ENCODE peak calls at places on chromosome 15, in nine cellular contexts. S, J, O, M, V, Q, Y, I and X are unnamed samples.

GRCh38 chr15:95626501-95627361 is 703.8 kb upstream of the NR2F2 start:
- DNase-seq in I (no peak), M (no peak), Q (no peak), S (peak), V (peak), O (no peak), J (no peak), Y (no peak), X (no peak)

GRCh38 chr15:84839714-84840113 is 22.6 kb downstream of the ALPK3 start:
- DNase-seq in V (no peak), Y (no peak), I (no peak), J (no peak), O (no peak), Q (no peak), M (no peak), S (no peak), X (no peak)

GRCh38 chr15:61198722-61199121 is 30.4 kb downstream of the RORA start:
- DNase-seq in M (no peak), Q (no peak), S (peak), I (no peak), V (peak), O (no peak), J (no peak), Y (no peak), X (no peak)

GRCh38 chr15:68197170-68197492 is 8.0 kb downstream of the CALML4 start:
- DNase-seq in O (no peak), M (no peak), J (no peak), I (no peak), Q (no peak), S (no peak), V (no peak), Y (no peak), X (no peak)

GRCh38 chr15:101258238-101259144 is 6.6 kb upstream of the CHSY1 start:
- DNase-seq in J (peak), I (peak), V (peak), S (peak), M (peak), Q (peak), Y (peak), O (peak), X (peak)

GRCh38 chr15:66744610-66745279 is 42.7 kb downstream of the SMAD6 start:
- DNase-seq in V (peak), O (no peak), J (no peak), M (no peak), I (no peak), S (no peak), Q (no peak), Y (no peak), X (no peak)

GRCh38 chr15:85854345-85855097 is 59.8 kb upstream of the KLHL25 start:
- DNase-seq in Q (peak), S (peak), V (peak), J (peak), M (peak), Y (peak), O (peak), I (peak), X (peak)

GRCh38 chr15:62545392-62546227 is 380.5 kb upstream of the C2CD4B start:
- DNase-seq in S (no peak), M (no peak), O (peak), I (no peak), Q (no peak), Y (no peak), J (no peak), V (no peak), X (peak)

GRCh38 chr15:71725215-71725955 is 85.0 kb upstream of the NR2E3 start:
- DNase-seq in I (no peak), V (no peak), O (peak), S (no peak), Y (no peak), Q (no peak), J (no peak), M (no peak), X (peak)

GRCh38 chr15:65902373-65902772 is 33.1 kb downstream of the RAB11A start:
- DNase-seq in I (peak), O (peak), V (peak), Q (no peak), J (peak), S (no peak), M (no peak), Y (peak), X (no peak)

GRCh38 chr15:29556385-29556784 is 265.9 kb downstream of the TJP1 start:
- DNase-seq in Y (no peak), Q (no peak), J (no peak), V (no peak), I (no peak), S (no peak), M (no peak), O (no peak), X (peak)

GRCh38 chr15:72155021-72155621 is 36.9 kb downstream of the SENP8 start:
- DNase-seq in M (peak), Q (no peak), V (peak), J (no peak), Y (no peak), O (peak), S (no peak), I (peak), X (peak)

GRCh38 chr15:97968380-97968779 is 7.9 kb downstream of the ARRDC4 start:
- DNase-seq in M (no peak), I (no peak), O (no peak), V (no peak), Q (no peak), Y (no peak), J (no peak), S (no peak), X (peak)

GRCh38 chr15:39819449-39820016 is 36.9 kb upstream of the FSIP1 start:
- DNase-seq in Y (no peak), V (no peak), Q (no peak), J (no peak), S (no peak), M (no peak), O (no peak), I (no peak), X (no peak)

GRCh38 chr15:52653451-52653964 is 25.7 kb downstream of the ATOSA start:
- DNase-seq in S (peak), V (peak), J (no peak), M (no peak), Q (no peak), O (peak), Y (no peak), I (peak), X (peak)

GRCh38 chr15:72382146-72382545 is 6.3 kb upstream of the HEXA start:
- DNase-seq in O (peak), Q (peak), J (peak), M (no peak), Y (no peak), I (no peak), S (no peak), V (peak), X (peak)

GRCh38 chr15:95912280-95912625 is 418.2 kb upstream of the NR2F2 start:
- DNase-seq in I (no peak), V (peak), J (no peak), S (peak), Y (no peak), Q (no peak), M (no peak), O (peak), X (no peak)

GRCh38 chr15:40355976-40356585 is 1.9 kb upstream of the DISP2 start:
- DNase-seq in J (no peak), V (no peak), I (no peak), Q (no peak), Y (no peak), O (no peak), M (no peak), S (no peak), X (no peak)

GRCh38 chr15:95129589-95129988 is 898.2 kb downstream of the MCTP2 start:
- DNase-seq in Y (no peak), S (no peak), M (no peak), I (no peak), V (no peak), O (no peak), Q (no peak), J (no peak), X (peak)

GRCh38 chr15:90873998-90874605 is 5.7 kb downstream of the FURIN start:
- DNase-seq in J (no peak), O (peak), Q (no peak), I (peak), Y (no peak), M (no peak), V (peak), S (peak), X (peak)

GRCh38 chr15:88800026-88800425 is 3.2 kb upstream of the ACAN start:
- DNase-seq in Y (no peak), V (no peak), M (no peak), S (no peak), Q (no peak), O (peak), J (no peak), I (no peak), X (peak)

GRCh38 chr15:71573599-71573998 is 236.8 kb upstream of the NR2E3 start:
- DNase-seq in M (no peak), Q (no peak), V (no peak), S (no peak), I (no peak), J (no peak), O (no peak), Y (no peak), X (no peak)

GRCh38 chr15:36643551-36643950 is 64.1 kb downstream of the CDIN1 start:
- DNase-seq in J (no peak), S (peak), O (peak), V (peak), Y (peak), M (no peak), I (no peak), Q (no peak), X (no peak)

DNA sequence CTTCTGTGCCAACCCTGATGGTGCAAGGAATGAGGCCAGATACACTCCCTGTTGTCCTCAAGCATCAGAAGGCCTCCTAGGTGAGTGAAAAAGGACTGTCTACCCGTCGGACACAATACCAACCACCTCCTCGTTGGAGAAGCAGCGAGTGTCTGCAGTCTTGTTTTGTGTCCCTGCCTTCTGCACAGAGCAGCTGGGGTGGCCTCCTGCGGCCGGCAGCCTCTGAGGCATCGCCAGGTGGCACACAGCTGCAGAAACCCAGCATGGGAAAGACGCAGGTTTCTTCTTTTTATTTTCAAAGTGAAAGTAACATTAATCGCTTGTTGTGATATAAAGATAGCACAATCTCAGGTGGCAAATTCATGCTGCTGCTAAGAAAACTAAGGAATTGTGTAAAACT is 509.9 kb downstream of the OCA2 start:
- DNase-seq in V (no peak), J (no peak), Q (peak), O (no peak), S (no peak), I (no peak), Y (no peak), M (no peak), X (no peak)
- TF ChIP-seq EZH2phosphoT487 in V (no peak), J (no peak), Q (no peak), O (no peak), S (no peak), I (no peak), Y (no peak), M (no peak), X (no peak)

GRCh38 chr15:78640527-78640839 is 527 bp downstream of the CHRNB4 start:
- DNase-seq in Q (no peak), M (no peak), I (no peak), S (no peak), Y (no peak), J (no peak), O (no peak), V (peak), X (no peak)
- H3K4me3 ChIP-seq in Q (no peak), M (peak), I (peak), S (peak), Y (peak), J (no peak), O (peak), V (peak), X (peak)

GRCh38 chr15:51199541-51199940 is 104.8 kb upstream of the TNFAIP8L3 start:
- DNase-seq in I (no peak), S (no peak), Y (no peak), M (no peak), V (no peak), Q (no peak), O (no peak), J (no peak), X (no peak)

GRCh38 chr15:51203797-51204196 is 109.1 kb upstream of the TNFAIP8L3 start:
- DNase-seq in J (no peak), Q (no peak), Y (no peak), S (no peak), V (no peak), M (no peak), O (peak), I (no peak), X (peak)

GRCh38 chr15:51200791-51201190 is 106.1 kb upstream of the TNFAIP8L3 start:
- DNase-seq in V (no peak), O (no peak), M (no peak), S (no peak), I (no peak), Y (no peak), J (no peak), Q (no peak), X (peak)

GRCh38 chr15:51202783-51203182 is 108.1 kb upstream of the TNFAIP8L3 start:
- DNase-seq in I (no peak), M (no peak), Y (no peak), V (no peak), O (no peak), J (no peak), S (no peak), Q (no peak), X (peak)

GRCh38 chr15:51205050-51205707 is 110.5 kb upstream of the TNFAIP8L3 start:
- DNase-seq in S (no peak), O (no peak), Y (no peak), M (no peak), I (no peak), Q (no peak), V (no peak), J (no peak), X (no peak)
- TF ChIP-seq EZH2phosphoT487 in S (no peak), O (no peak), Y (no peak), M (no peak), I (no peak), Q (no peak), V (no peak), J (no peak), X (no peak)

GRCh38 chr15:70112018-70112395 is 14.3 kb upstream of the TLE3 start:
- DNase-seq in S (no peak), I (no peak), M (peak), Y (no peak), O (no peak), Q (no peak), V (no peak), J (no peak), X (peak)
- H3K4me3 ChIP-seq in S (no peak), I (no peak), M (peak), Y (no peak), O (no peak), Q (no peak), V (peak), J (no peak), X (no peak)

DNA sequence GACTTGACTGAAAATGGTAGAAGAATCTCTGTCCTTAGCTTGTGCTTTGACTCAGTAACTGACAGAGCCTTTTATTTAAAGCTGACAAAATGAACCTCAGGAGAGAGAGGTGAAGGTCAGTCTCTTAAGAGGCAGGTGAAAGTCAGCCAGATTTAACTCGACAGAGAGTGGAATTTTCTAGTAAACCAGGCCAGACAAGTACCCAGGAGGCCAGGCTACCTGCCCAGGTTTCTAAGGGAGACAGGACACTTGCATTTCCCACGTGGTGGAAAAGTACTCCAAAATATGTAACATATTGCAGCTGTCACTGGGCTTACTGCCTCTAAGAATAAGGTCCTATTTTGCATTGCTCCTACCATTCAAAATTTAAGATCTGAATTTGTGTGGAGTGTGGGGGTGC is 167.9 kb downstream of the FMN1 start:
- DNase-seq in V (no peak), M (no peak), Q (no peak), Y (no peak), S (no peak), O (no peak), J (no peak), I (no peak), X (no peak)
- TF ChIP-seq EZH2phosphoT487 in V (no peak), M (no peak), Q (no peak), Y (no peak), S (no peak), O (no peak), J (no peak), I (no peak), X (no peak)